ENCODE peak calls at places on chromosomes 6 and 20, in six cellular contexts. E is LoVo; V is stimulated activated CD4-positive, alpha-beta T cell treated with anti-CD3 and anti-CD28 coated beads, TNF-alpha, amount 100 ng/mL, for 1 hour; N is T-cell; O is NCI-H2029 treated with DMSO at 0.1 percent for 48 hours; P is activated CD4-positive, alpha-beta T cell treated with anti-CD3 and anti-CD28 coated beads for 4 hours. H is an unnamed sample.

GRCh38 chr6:11987390-11987789 is 24.7 kb upstream of the HIVEP1 start:
- DNase-seq in E (no peak), V (no peak), N (no peak), O (no peak), P (no peak), H (no peak)

GRCh38 chr20:29874476-29875202 is 1382.8 kb upstream of the DEFB115 start:
- DNase-seq in E (no peak), V (no peak), N (no peak), O (no peak), P (no peak), H (no peak)

GRCh38 chr6:53724501-53724900 is 58.9 kb upstream of the KLHL31 start:
- DNase-seq in E (no peak), V (no peak), N (no peak), O (no peak), P (no peak), H (no peak)

GRCh38 chr6:110828396-110828795 is 13.1 kb upstream of the CDK19 start:
- DNase-seq in E (no peak), V (no peak), N (no peak), O (no peak), P (no peak), H (peak)

GRCh38 chr6:113018351-113019151 is 671.4 kb downstream of the RFPL4B start:
- DNase-seq in E (peak), V (no peak), N (no peak), O (no peak), P (no peak), H (no peak)

GRCh38 chr20:10115021-10115420 is 80.2 kb downstream of the ANKEF1 start:
- DNase-seq in E (peak), V (no peak), N (no peak), O (no peak), P (no peak), H (peak)

GRCh38 chr6:107716688-107717089 is 107.4 kb downstream of the SCML4 start:
- DNase-seq in E (no peak), V (peak), N (peak), O (no peak), P (peak), H (peak)

GRCh38 chr6:106804238-106805016 is 170.1 kb downstream of the CD24 start:
- DNase-seq in E (no peak), V (no peak), N (no peak), O (no peak), P (no peak), H (no peak)

GRCh38 chr20:46087161-46087560 is 2.6 kb downstream of the NCOA5 start:
- DNase-seq in E (no peak), V (no peak), N (no peak), O (no peak), P (no peak), H (peak)

GRCh38 chr6:38387994-38388393 is 251.7 kb downstream of the BTBD9 start:
- DNase-seq in E (no peak), V (no peak), N (no peak), O (no peak), P (no peak), H (no peak)

GRCh38 chr20:1800777-1801176 is 94.4 kb upstream of the SIRPA start:
- DNase-seq in E (no peak), V (no peak), N (no peak), O (no peak), P (no peak), H (peak)

GRCh38 chr20:57831992-57832585 is 122.3 kb upstream of the PMEPA1 start:
- DNase-seq in E (no peak), V (no peak), N (no peak), O (no peak), P (no peak), H (no peak)

GRCh38 chr6:147508073-147508870 is at the start of gene SAMD5:
- DNase-seq in E (peak), V (no peak), N (no peak), O (no peak), P (no peak), H (peak)

GRCh38 chr20:6397115-6397514 is 274.3 kb upstream of the FERMT1 start:
- DNase-seq in E (no peak), V (no peak), N (no peak), O (no peak), P (no peak), H (no peak)

GRCh38 chr6:117615981-117616961 is 14.0 kb upstream of the GOPC start:
- DNase-seq in E (peak), V (no peak), N (peak), O (no peak), P (peak), H (no peak)

GRCh38 chr20:36562724-36563123 is 10.7 kb upstream of the TGIF2 start:
- DNase-seq in E (no peak), V (no peak), N (no peak), O (no peak), P (no peak), H (no peak)

H was measured in RKO.